ENCODE peak calls at places on chromosome 10, in nine cellular contexts. H is sigmoid colon, K is gastrocnemius medialis, S is stomach, R is IMR-90, L is body of pancreas, W is HepG2, E is uterus, F is tibial nerve. V is an unnamed sample.

GRCh38 chr10:110544958-110545537 is 22.4 kb upstream of the SMC3 start:
- DNase-seq in L (no peak), R (peak; percentile 54), S (no peak), W (no peak), E (no peak), H (no peak), F (no peak), K (no peak), V (no peak)

GRCh38 chr10:115129752-115130151 is 36.6 kb downstream of the ATRNL1 start:
- DNase-seq in L (no peak), S (no peak), F (no peak), E (no peak), R (peak; percentile 37), K (no peak), H (no peak), W (peak; percentile 10), V (no peak)

GRCh38 chr10:124185074-124185473 is 91.7 kb upstream of the CHST15 start:
- DNase-seq in K (no peak), L (no peak), W (no peak), F (no peak), R (no peak), S (no peak), E (no peak), H (no peak), V (no peak)

GRCh38 chr10:130751106-130751840 is 560.2 kb downstream of the TCERG1L start:
- DNase-seq in F (no peak), W (no peak), L (no peak), E (no peak), R (no peak), H (peak; percentile 28), S (peak; percentile 24), K (no peak), V (no peak)

GRCh38 chr10:124265776-124266467 is 152.8 kb downstream of the OAT start:
- DNase-seq in R (no peak), S (no peak), H (no peak), F (no peak), L (no peak), W (no peak), K (peak; percentile 2), E (no peak), V (no peak)

GRCh38 chr10:92544296-92544695 is 29.6 kb downstream of the IDE start:
- DNase-seq in F (no peak), R (peak; percentile 48), H (no peak), E (no peak), S (no peak), L (no peak), K (no peak), W (no peak), V (no peak)

GRCh38 chr10:62019685-62020361 is 118.3 kb downstream of the ARID5B start:
- DNase-seq in S (no peak), L (no peak), R (no peak), F (no peak), K (no peak), W (no peak), H (no peak), E (no peak), V (no peak)

GRCh38 chr10:47311193-47311899 is 10.9 kb upstream of the GDF2 start:
- DNase-seq in R (no peak), K (no peak), H (no peak), E (peak; percentile 31), F (no peak), S (peak; percentile 84), W (no peak), L (peak; percentile 96), V (no peak)

GRCh38 chr10:132705173-132705572 is 80.8 kb downstream of the NKX6-2 start:
- DNase-seq in E (no peak), H (peak; percentile 61), L (peak; percentile 23), S (peak; percentile 64), F (no peak), W (no peak), R (no peak), K (peak; percentile 77), V (no peak)

GRCh38 chr10:103947799-103948198 is 19.1 kb upstream of the SLK start:
- DNase-seq in F (no peak), S (no peak), K (no peak), R (no peak), W (no peak), E (no peak), H (no peak), L (no peak), V (no peak)

GRCh38 chr10:115915429-115915828 is 357.6 kb downstream of the GFRA1 start:
- DNase-seq in H (no peak), K (no peak), R (no peak), S (no peak), W (no peak), E (no peak), F (no peak), L (no peak), V (no peak)

GRCh38 chr10:11560076-11560709 is 51.3 kb downstream of the USP6NL start:
- DNase-seq in F (no peak), S (no peak), R (peak; percentile 39), K (no peak), H (no peak), W (no peak), L (no peak), E (no peak), V (no peak)

GRCh38 chr10:43235070-43235900 is 31.6 kb downstream of the RASGEF1A start:
- DNase-seq in F (no peak), H (peak; percentile 42), K (peak; percentile 4), R (no peak), S (no peak), W (no peak), L (peak; percentile 8), E (peak; percentile 7), V (no peak)

GRCh38 chr10:12605580-12606405 is 256.4 kb downstream of the CAMK1D start:
- DNase-seq in L (peak; percentile 95), F (peak; percentile 76), W (peak; percentile 71), H (peak; percentile 95), K (peak; percentile 56), E (peak; percentile 31), S (peak; percentile 80), R (peak; percentile 60), V (peak; percentile 93)
- TF ChIP-seq POLR2A in L (peak; percentile 18), F (no peak), W (no peak), H (no peak), K (no peak), E (no peak), S (no peak), R (no peak), V (no peak)

DNA sequence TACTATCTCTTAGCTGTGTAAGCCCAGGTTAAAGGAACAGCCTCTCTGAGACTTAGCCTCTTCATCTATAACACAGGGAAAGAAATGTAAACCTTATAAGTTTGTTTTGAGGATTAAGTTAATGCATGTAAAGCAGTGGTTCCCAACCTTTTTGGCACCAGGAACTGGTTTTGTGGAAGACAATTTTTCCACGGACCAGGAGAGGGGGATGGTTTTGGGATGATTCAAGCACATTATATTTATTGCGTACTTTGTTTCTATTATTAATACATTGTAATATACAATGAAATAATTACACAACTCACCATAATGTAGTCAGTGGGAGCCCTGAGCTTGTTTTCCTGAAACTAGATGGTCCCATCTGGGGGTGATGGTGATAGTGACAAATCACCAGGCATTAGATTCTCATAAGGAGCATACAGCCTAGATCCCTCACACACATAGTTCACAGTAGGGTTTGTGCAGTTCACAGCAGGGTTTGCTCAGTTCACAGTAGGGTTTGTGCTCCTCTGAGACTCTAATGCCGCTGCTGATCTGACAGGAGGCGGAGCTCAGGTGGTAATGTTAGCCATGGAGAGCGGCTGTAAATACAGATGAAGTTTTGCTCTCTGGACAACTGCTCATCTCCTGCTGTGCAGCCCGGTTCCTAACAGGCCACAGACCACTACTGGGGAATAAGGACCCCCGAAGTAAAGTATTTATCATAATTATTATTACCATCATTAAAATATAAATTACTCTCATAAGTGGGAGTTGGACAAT is 41.3 kb upstream of the ANK3 start:
- DNase-seq in K (no peak), S (no peak), W (no peak), H (no peak), R (peak; percentile 26), F (no peak), L (no peak), E (no peak), V (no peak)
- H3K4me1 ChIP-seq in K (peaks cover 5% of the 10 kb centered on the region), S (peaks cover 17% of the 10 kb centered on the region), W (no peaks in the 10 kb centered on the region), H (peaks cover 48% of the 10 kb centered on the region), R (peaks cover 18% of the 10 kb centered on the region), F (peaks cover 11% of the 10 kb centered on the region), L (no peaks in the 10 kb centered on the region), E (no peaks in the 10 kb centered on the region), V (peaks cover 68% of the 10 kb centered on the region)

GRCh38 chr10:63646491-63646890 is 125.3 kb downstream of the REEP3 start:
- DNase-seq in E (no peak), F (no peak), W (no peak), R (no peak), H (no peak), K (no peak), L (no peak), S (no peak), V (no peak)

GRCh38 chr10:63642808-63643207 is 121.6 kb downstream of the REEP3 start:
- DNase-seq in F (no peak), S (no peak), H (no peak), R (no peak), E (no peak), K (no peak), L (no peak), W (no peak), V (no peak)

GRCh38 chr10:63641799-63642198 is 120.6 kb downstream of the REEP3 start:
- DNase-seq in F (no peak), L (no peak), H (no peak), K (no peak), R (no peak), W (no peak), E (no peak), S (no peak), V (no peak)

GRCh38 chr10:63645195-63645594 is 124.0 kb downstream of the REEP3 start:
- DNase-seq in K (no peak), W (no peak), E (no peak), L (no peak), R (no peak), S (no peak), H (no peak), F (no peak), V (no peak)

DNA sequence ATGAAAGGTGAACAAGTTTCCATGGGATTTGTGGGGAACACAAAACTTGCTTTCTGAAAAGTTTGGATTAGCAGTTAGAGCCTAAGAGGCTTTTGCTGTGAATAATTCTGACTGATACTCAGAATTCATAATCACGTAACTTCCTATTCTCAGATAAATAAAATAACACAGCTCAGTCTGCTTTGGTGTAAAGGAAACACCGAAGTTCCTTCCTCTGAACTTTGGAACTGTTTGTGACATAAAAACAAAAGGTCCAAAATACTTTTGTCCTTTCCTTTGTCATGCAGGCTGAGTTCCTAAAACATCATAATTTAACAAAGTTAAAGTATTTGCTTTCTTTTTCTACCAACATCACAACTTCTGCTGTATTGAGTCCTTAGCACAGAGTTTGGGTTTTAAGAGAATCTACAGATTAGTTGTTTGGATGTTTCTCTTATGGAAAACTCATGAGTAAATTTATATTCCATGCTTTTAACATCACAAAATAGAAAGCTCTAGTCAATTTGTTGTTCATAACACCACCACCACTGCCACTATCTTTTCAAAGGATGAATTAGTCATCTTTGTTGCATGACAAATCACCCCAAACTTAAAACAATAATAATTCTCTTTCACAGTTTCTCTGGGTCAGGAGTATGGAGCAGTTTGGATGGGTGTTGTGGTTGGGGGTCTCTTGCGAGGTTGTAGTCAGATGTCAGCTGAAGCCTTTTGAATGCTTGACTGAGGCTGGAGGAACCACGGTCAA is 123.4 kb downstream of the REEP3 start:
- DNase-seq in H (no peak), F (no peak), L (no peak), S (no peak), E (no peak), W (no peak), R (no peak), K (no peak), V (no peak)
- TF ChIP-seq POLR2A in H (no peak), F (no peak), L (no peak), S (no peak), E (no peak), W (no peak), R (no peak), K (peak; percentile 38), V (no peak)

GRCh38 chr10:95314519-95314918 is 23.7 kb upstream of the PDLIM1 start:
- DNase-seq in R (no peak), H (no peak), S (no peak), W (no peak), K (no peak), L (no peak), F (no peak), E (no peak), V (no peak)
- H3K4me1 ChIP-seq in R (peaks cover 10% of the 10 kb centered on the region), H (peaks cover 78% of the 10 kb centered on the region), S (peaks cover 63% of the 10 kb centered on the region), W (peaks cover 23% of the 10 kb centered on the region), K (peaks cover 42% of the 10 kb centered on the region), L (peaks cover 18% of the 10 kb centered on the region), F (peaks cover 7% of the 10 kb centered on the region), E (no peaks in the 10 kb centered on the region), V (peaks cover 67% of the 10 kb centered on the region)

V was measured in esophagus muscularis mucosa.